ENCODE peak calls at places on chromosomes 11 and 22, in seven cellular contexts. G is naive thymus-derived CD4-positive, alpha-beta T cell; C is endothelial cell of umbilical vein; H is psoas muscle; V is transverse colon; X is AG09309; D is DND-41. N is an unnamed sample.

GRCh38 chr11:108897071-108897481 is 232.2 kb downstream of the DDX10 start:
- DNase-seq in C (peak; percentile 24), X (no peak), H (no peak), D (no peak), G (no peak), V (no peak), N (no peak)

GRCh38 chr11:122197055-122197987 is 81.3 kb upstream of the BLID start:
- DNase-seq in D (no peak), C (peak; percentile 96), X (peak; percentile 96), V (no peak), H (no peak), G (no peak), N (no peak)

GRCh38 chr11:11382858-11383532 is 29.9 kb upstream of the CSNK2A3 start:
- DNase-seq in V (no peak), G (no peak), X (no peak), D (no peak), C (no peak), H (no peak), N (no peak)

GRCh38 chr11:844693-845644 is 2.3 kb downstream of the TSPAN4 start:
- DNase-seq in C (peak; percentile 92), G (no peak), D (peak; percentile 73), X (peak; percentile 77), H (peak; percentile 96), V (peak; percentile 79), N (peak; percentile 78)

GRCh38 chr11:72579816-72580647 is 94.2 kb downstream of the PDE2A start:
- DNase-seq in V (peak; percentile 4), D (no peak), X (no peak), C (no peak), H (peak; percentile 26), G (no peak), N (no peak)

GRCh38 chr11:93622043-93622442 is 39.4 kb upstream of the CEP295 start:
- DNase-seq in C (no peak), D (no peak), X (no peak), G (no peak), H (no peak), V (no peak), N (no peak)

GRCh38 chr11:76885390-76886097 is 24.8 kb downstream of the ACER3 start:
- DNase-seq in G (no peak), V (no peak), C (peak; percentile 96), X (no peak), H (no peak), D (no peak), N (no peak)

GRCh38 chr22:41833369-41834004 is 582 bp downstream of the SREBF2 start:
- DNase-seq in X (no peak), V (peak; percentile 57), D (peak; percentile 51), G (peak; percentile 40), C (peak; percentile 43), H (peak; percentile 73), N (no peak)

GRCh38 chr11:62242021-62242420 is at the start of gene SCGB1D2:
- DNase-seq in X (no peak), H (peak; percentile 81), D (no peak), C (no peak), V (no peak), G (no peak), N (no peak)

GRCh38 chr11:22432331-22433065 is 94.3 kb downstream of the SLC17A6 start:
- DNase-seq in G (no peak), V (no peak), C (peak; percentile 82), H (peak; percentile 68), D (no peak), X (no peak), N (no peak)

GRCh38 chr22:31987180-31987579 is 42.8 kb downstream of the YWHAH start:
- DNase-seq in D (no peak), C (no peak), H (no peak), V (no peak), G (no peak), X (no peak), N (no peak)

GRCh38 chr22:46043816-46044717 is 67.1 kb upstream of the WNT7B start:
- DNase-seq in V (peak; percentile 49), C (peak; percentile 37), X (no peak), G (peak; percentile 27), H (peak; percentile 79), D (peak; percentile 54), N (no peak)

GRCh38 chr11:132158091-132158490 is 787.7 kb downstream of the NTM start:
- DNase-seq in X (no peak), G (no peak), V (no peak), D (peak; percentile 9), H (no peak), C (peak; percentile 32), N (peak; percentile 25)

GRCh38 chr11:30919389-30920172 is 333.4 kb upstream of the MPPED2 start:
- DNase-seq in H (no peak), G (no peak), X (no peak), C (no peak), V (no peak), D (no peak), N (no peak)
- H3K4me3 ChIP-seq in H (no peak overlapping the region), G (no peak overlapping the region), X (no peak overlapping the region), C (no peak overlapping the region), V (no peak overlapping the region), D (no peak overlapping the region), N (no peak overlapping the region)

DNA sequence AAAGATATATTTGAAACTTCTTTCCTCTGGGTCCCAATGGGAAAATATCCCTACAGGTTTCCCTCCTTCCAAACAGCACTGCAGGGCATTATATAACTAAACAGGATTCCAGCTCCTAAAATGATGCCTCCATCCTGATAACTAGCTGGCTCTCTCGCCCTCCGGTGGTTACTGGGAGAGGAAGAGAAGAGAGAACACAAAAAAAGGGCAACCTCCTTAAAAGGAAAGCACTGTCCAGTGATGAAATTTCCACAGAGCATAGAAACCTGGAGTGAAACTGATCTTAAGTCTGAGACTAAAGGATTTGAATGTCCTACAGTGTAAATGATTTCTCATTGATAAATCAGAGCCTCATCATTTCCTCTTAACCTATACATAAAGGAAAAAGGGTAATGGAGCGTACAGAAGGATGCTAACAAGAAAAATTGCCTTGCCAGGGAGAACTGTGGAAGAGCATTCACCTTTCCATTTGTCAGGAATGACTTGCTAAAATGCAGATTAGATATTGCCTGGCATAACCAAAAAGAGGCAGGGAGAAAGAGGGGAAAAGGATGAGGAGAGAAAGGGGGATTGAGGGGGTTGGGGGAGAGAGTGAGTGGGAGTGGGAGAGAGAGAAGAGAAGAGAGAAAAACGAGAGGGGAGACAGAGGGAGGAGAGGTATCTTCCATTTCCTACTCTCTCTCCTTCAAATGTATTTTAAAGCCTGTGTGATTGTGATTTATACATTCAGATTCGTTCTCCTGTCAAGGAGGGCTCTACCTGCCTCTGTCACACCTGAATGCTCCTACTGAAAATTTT is 121.4 kb downstream of the APOL5 start:
- DNase-seq in V (peak; percentile 28), D (peak; percentile 12), G (no peak), C (peak; percentile 52), H (no peak), X (peak; percentile 61), N (peak; percentile 7)
- H3K4me3 ChIP-seq in V (peak overlapping the region; percentile 51), D (no peak overlapping the region), G (no peak overlapping the region), C (peak overlapping the region; percentile 57), H (peak overlapping the region; percentile 67), X (peak overlapping the region; percentile 82), N (no peak overlapping the region)

GRCh38 chr22:43392385-43392989 is 19.3 kb upstream of the MPPED1 start:
- DNase-seq in C (no peak), V (no peak), G (no peak), D (no peak), X (no peak), H (no peak), N (no peak)
- H3K4me3 ChIP-seq in C (no peak overlapping the region), V (no peak overlapping the region), G (no peak overlapping the region), D (no peak overlapping the region), X (no peak overlapping the region), H (no peak overlapping the region), N (no peak overlapping the region)

GRCh38 chr22:23836281-23836680 is 2.5 kb downstream of the DERL3 start:
- DNase-seq in C (no peak), X (no peak), G (no peak), V (no peak), H (peak; percentile 56), D (no peak), N (no peak)

GRCh38 chr22:23836692-23837495 is 1.9 kb downstream of the DERL3 start:
- DNase-seq in D (no peak), H (peak; percentile 43), G (no peak), V (no peak), X (no peak), C (no peak), N (no peak)

GRCh38 chr22:23837911-23838685 is 708 bp downstream of the DERL3 start:
- DNase-seq in C (no peak), G (no peak), H (peak; percentile 53), V (no peak), X (no peak), D (no peak), N (no peak)

GRCh38 chr22:23838686-23839468 is at the start of gene DERL3:
- DNase-seq in X (peak; percentile 56), V (peak; percentile 99), G (peak; percentile 80), H (peak; percentile 98), D (peak; percentile 96), C (peak; percentile 98), N (peak; percentile 90)

DNA sequence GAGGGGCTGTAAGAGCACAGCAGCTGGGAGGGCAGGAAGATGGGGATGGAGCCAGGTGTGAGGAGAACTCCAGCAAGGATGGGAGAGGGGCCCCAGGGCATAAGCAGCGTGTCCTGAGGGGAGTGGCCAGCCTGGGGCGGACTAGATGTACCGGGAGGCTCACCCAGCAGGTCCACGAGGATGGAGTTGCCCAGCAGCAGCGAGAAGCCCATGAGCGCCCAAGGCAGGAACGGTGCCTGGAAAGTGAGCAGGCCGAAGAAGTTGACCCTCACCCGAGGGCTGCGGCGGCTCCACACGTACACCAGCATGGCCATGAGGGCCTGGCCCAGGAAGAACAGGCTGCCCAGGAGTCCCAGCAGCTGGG is 1.3 kb downstream of the DERL3 start:
- DNase-seq in C (no peak), G (no peak), D (no peak), X (no peak), V (no peak), H (peak; percentile 54), N (no peak)
- H3K4me3 ChIP-seq in C (no peak overlapping the region), G (no peak overlapping the region), D (no peak overlapping the region), X (no peak overlapping the region), V (no peak overlapping the region), H (no peak overlapping the region), N (no peak overlapping the region)

N was measured in Jurkat, Clone E6-1.